ENCODE peak calls at places on chromosomes 1 and 21, in ten cellular contexts. R is mesothelial cell of epicardium, K is upper lobe of right lung, G is mucosa of descending colon, P is choroid plexus epithelial cell, Y is heart right ventricle, X is GM12865, V is endothelial cell, H is fibroblast of villous mesenchyme, J is heart left ventricle. W is an unnamed sample.

GRCh38 chr1:29258189-29258973 is 22.1 kb downstream of the PTPRU start:
- DNase-seq in Y (no peak), P (peak), V (no peak), K (no peak), J (no peak), R (no peak), X (no peak), G (no peak), H (no peak), W (no peak)

GRCh38 chr1:59314776-59315528 is 18.1 kb downstream of the FGGY start:
- DNase-seq in G (no peak), X (no peak), V (no peak), Y (no peak), J (no peak), H (no peak), P (no peak), R (no peak), K (no peak), W (no peak)

GRCh38 chr1:1161683-1162079 is 12.0 kb upstream of the TTLL10 start:
- DNase-seq in P (no peak), J (no peak), H (no peak), G (no peak), Y (no peak), V (no peak), K (no peak), X (no peak), R (no peak), W (no peak)

GRCh38 chr1:210739627-210740026 is 394.3 kb downstream of the KCNH1 start:
- DNase-seq in G (no peak), P (no peak), V (no peak), H (no peak), J (no peak), X (no peak), K (no peak), R (no peak), Y (no peak), W (no peak)

GRCh38 chr1:4716406-4716805 is 62.0 kb downstream of the AJAP1 start:
- DNase-seq in G (no peak), X (no peak), J (no peak), K (no peak), V (no peak), P (no peak), Y (no peak), R (no peak), H (no peak), W (no peak)

GRCh38 chr1:224051086-224051406 is 62.9 kb upstream of the FBXO28 start:
- DNase-seq in Y (no peak), P (no peak), K (no peak), R (no peak), J (no peak), V (no peak), X (no peak), H (no peak), G (no peak), W (no peak)

GRCh38 chr1:171635661-171636060 is 13.6 kb downstream of the MYOCOS start:
- DNase-seq in P (no peak), H (no peak), V (no peak), G (no peak), K (no peak), R (no peak), X (no peak), Y (no peak), J (no peak), W (no peak)

GRCh38 chr1:157193702-157194391 is 55.7 kb upstream of the ETV3 start:
- DNase-seq in H (peak), X (peak), R (peak), K (peak), J (no peak), P (peak), G (no peak), Y (peak), V (peak), W (peak)

GRCh38 chr1:90973897-90974798 is 47.7 kb downstream of the ZNF644 start:
- DNase-seq in G (no peak), P (peak), Y (no peak), K (no peak), H (peak), X (no peak), R (no peak), V (no peak), J (no peak), W (no peak)
- TF ChIP-seq CTCF in G (no peak), P (no peak), Y (no peak), K (no peak), H (no peak), X (no peak), R (no peak), V (no peak), J (no peak), W (no peak)

GRCh38 chr21:32094792-32095191 is 184.1 kb downstream of the MIS18A start:
- DNase-seq in R (no peak), P (no peak), G (no peak), Y (no peak), J (no peak), K (no peak), X (no peak), H (peak), V (no peak), W (no peak)

GRCh38 chr21:32093758-32094463 is 184.9 kb downstream of the MIS18A start:
- DNase-seq in J (no peak), X (no peak), G (no peak), P (no peak), R (no peak), K (no peak), Y (no peak), V (no peak), H (no peak), W (no peak)

GRCh38 chr21:32099812-32100416 is 178.9 kb downstream of the MIS18A start:
- DNase-seq in X (peak), P (no peak), J (no peak), G (no peak), Y (no peak), R (no peak), H (no peak), K (no peak), V (no peak), W (no peak)

GRCh38 chr21:32101206-32101763 is 177.6 kb downstream of the MIS18A start:
- DNase-seq in H (no peak), R (no peak), Y (no peak), P (no peak), G (no peak), J (no peak), K (no peak), V (no peak), X (no peak), W (no peak)

DNA sequence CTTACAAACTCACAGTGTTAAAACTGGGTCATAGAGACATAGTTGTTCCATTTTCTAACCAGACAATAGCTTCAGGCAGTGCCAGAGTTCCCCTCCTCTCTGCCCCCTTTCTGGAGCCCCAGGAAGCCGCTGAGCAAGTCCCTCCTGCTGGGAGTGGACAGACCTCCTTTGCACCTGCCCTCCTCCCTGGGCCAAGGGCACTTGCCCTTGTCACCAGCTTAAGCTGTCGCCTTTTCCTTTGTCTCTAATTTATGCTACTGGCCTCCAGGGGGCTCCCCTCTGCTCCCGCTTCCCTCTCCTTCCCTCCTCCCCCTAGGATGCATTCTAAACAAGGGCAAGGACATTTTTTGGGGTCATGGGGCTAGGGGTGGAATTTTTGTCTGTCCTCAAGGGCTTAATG is 182.4 kb downstream of the MIS18A start:
- DNase-seq in V (peak), X (peak), P (no peak), K (no peak), J (peak), H (no peak), R (no peak), G (no peak), Y (no peak), W (no peak)
- TF ChIP-seq CTCF in V (peak), X (peak), P (peak), K (no peak), J (peak), H (peak), R (no peak), G (no peak), Y (peak), W (peak)

DNA sequence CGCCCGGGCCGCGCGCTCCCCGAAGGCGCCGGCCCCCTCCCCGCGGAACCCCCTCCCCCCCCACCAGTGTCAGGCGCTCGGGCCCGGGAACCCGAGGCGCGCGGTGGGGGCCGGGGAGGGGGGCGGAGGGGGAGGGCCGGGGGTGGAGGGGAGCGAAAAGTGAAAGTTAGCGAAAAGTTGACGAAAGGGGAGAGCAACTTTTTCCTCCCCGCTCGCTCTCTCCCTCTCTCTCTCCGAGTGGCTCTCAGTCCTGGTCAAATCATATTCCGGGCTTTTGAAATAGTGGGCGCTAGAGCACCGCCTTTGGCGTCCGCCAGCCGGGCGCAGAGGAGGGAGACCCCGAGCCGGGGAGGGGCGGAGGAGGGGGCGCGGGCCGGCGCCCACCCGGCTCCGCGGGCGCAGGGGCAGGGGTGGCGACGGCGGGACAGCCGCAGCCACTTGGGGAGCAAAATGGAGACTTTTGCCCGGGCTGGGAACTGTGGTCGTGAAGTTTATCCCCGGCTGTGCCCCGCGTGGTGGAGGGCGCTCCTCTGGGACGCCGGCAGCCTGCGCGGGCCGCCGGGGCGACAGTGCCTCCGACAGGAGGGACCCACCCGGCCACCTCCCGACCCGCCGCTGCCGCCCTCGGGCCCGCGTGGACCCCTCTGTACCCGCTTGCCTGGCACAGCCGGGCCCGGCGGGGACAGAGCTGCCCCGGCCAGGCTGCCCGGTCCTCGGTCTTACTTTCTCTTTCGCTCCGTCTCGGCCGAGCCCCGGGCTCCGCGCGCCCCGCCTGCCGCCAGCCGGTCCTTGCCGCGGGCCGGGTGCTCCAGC is 694 bp downstream of the PRDM16 start:
- DNase-seq in V (peak), Y (peak), R (peak), J (peak), G (peak), H (peak), K (peak), P (peak), X (no peak), W (peak)
- TF ChIP-seq CTCF in V (no peak), Y (peak), R (peak), J (peak), G (no peak), H (peak), K (peak), P (peak), X (no peak), W (peak)

DNA sequence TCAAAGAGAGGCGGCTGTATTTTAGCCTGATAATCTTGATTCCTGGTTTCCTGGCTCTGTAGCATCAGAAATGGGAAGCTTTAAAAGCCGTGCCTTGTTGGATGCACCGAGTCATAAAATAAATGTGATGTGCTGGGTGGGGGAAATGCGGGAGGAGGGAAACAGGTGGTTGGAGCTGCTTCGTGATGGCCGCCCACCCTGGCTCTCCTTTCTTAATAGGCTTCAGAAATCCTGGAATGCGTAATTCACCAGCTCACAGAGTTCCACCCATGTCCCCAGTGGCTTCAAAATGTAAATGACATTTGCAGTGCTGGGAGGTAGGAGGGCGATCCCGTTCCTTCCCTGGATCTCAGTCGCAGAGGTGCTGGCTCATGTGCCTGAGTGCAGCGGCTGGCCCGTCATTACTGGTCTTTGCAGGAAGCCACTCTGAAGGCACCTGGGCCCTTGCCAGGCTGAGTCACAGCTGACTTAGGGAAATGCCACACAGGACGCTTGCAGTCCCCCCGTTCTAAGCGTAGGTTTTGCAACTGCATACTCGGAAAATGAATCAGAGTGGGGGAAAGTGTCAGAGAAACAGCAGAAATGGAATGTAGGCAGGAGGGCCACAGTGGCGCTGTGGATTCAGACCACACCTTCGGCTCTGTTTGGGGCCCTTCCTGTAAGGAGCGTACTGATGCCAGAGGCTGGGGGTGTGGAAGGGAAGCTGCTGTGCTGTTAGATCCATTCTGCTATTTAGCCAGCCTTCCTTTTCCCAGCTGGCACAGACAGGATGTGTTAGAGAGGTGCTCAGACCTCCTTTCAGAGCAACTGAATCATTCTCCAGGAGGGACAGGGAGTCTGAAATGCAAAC is 37.6 kb downstream of the GALNT2 start:
- DNase-seq in V (peak), X (peak), P (peak), R (peak), J (peak), K (peak), H (peak), G (peak), Y (peak), W (no peak)
- TF ChIP-seq CTCF in V (no peak), X (no peak), P (peak), R (no peak), J (no peak), K (peak), H (no peak), G (no peak), Y (no peak), W (no peak)

GRCh38 chr1:57017717-57018116 is 51.9 kb upstream of the C8B start:
- DNase-seq in V (peak), J (no peak), Y (no peak), K (no peak), G (no peak), H (no peak), R (no peak), P (peak), X (peak), W (no peak)
- TF ChIP-seq CTCF in V (peak), J (peak), Y (peak), K (no peak), G (no peak), H (peak), R (peak), P (peak), X (peak), W (peak)

DNA sequence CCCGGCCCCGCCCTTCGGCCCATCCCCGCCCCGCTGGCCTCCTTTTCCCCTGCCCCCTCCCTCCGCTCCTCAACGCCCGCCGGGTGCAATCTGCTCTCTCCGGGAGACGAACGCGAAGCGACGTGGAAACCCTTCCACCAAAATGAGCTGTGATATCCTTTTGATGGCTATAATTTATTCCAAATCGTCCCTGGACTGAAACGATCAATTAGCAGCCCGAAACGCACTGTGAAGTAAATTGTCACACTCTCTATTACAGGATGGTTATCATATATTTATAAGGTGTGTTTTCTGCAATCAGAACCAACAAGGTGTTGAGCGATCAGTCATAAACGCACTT is 134.6 kb upstream of the BARHL2 start:
- DNase-seq in P (no peak), R (no peak), K (no peak), G (no peak), X (no peak), Y (no peak), H (no peak), V (no peak), J (no peak), W (no peak)
- TF ChIP-seq CTCF in P (no peak), R (no peak), K (no peak), G (no peak), X (no peak), Y (no peak), H (no peak), V (no peak), J (peak), W (peak)

GRCh38 chr1:193749868-193750267 is 563.5 kb upstream of the B3GALT2 start:
- DNase-seq in V (no peak), P (no peak), Y (no peak), H (no peak), K (no peak), R (no peak), J (no peak), X (no peak), G (no peak), W (no peak)

GRCh38 chr1:193755441-193755840 is 569.0 kb upstream of the B3GALT2 start:
- DNase-seq in J (no peak), X (no peak), Y (no peak), V (no peak), G (no peak), P (no peak), R (no peak), K (no peak), H (no peak), W (no peak)

GRCh38 chr1:193753038-193753756 is 566.8 kb upstream of the B3GALT2 start:
- DNase-seq in P (peak), V (no peak), H (peak), G (no peak), R (no peak), X (no peak), Y (no peak), J (no peak), K (no peak), W (no peak)

GRCh38 chr1:193754732-193755427 is 568.5 kb upstream of the B3GALT2 start:
- DNase-seq in Y (no peak), V (no peak), R (no peak), K (no peak), X (peak), G (no peak), J (no peak), P (peak), H (no peak), W (no peak)
- TF ChIP-seq CTCF in Y (peak), V (peak), R (no peak), K (peak), X (no peak), G (no peak), J (no peak), P (peak), H (peak), W (no peak)

GRCh38 chr1:163170975-163171676 is 31.6 kb downstream of the RGS5 start:
- DNase-seq in H (no peak), G (no peak), P (peak), K (no peak), Y (no peak), J (no peak), R (no peak), V (no peak), X (no peak), W (no peak)
- TF ChIP-seq CTCF in H (peak), G (no peak), P (peak), K (peak), Y (peak), J (peak), R (peak), V (peak), X (peak), W (peak)

GRCh38 chr21:25887166-25887565 is 152.4 kb downstream of the GABPA start:
- DNase-seq in H (no peak), X (no peak), J (no peak), G (peak), Y (no peak), V (no peak), K (no peak), P (peak), R (no peak), W (no peak)
- TF ChIP-seq CTCF in H (no peak), X (no peak), J (no peak), G (no peak), Y (no peak), V (peak), K (peak), P (peak), R (no peak), W (peak)

W was measured in progenitor cell of endocrine pancreas.